ENCODE peak calls at places on chromosomes 12 and 14, in six cellular contexts. P is kidney, H is A549, F is heart right ventricle, L is cardiac fibroblast, D is heart left ventricle. R is an unnamed sample.

GRCh38 chr12:52871291-52871961 is 22.6 kb upstream of the KRT78 start:
- DNase-seq in P (peak), H (peak), F (no peak), L (peak), D (no peak), R (peak)

GRCh38 chr12:89245090-89245489 is 107.2 kb downstream of the DUSP6 start:
- DNase-seq in P (no peak), H (no peak), F (no peak), L (peak), D (no peak), R (no peak)

GRCh38 chr12:26760657-26761293 is 72.2 kb downstream of the ITPR2 start:
- DNase-seq in P (no peak), H (no peak), F (no peak), L (no peak), D (no peak), R (no peak)

GRCh38 chr12:129641916-129642315 is 261.9 kb downstream of the TMEM132D start:
- DNase-seq in P (no peak), H (no peak), F (no peak), L (no peak), D (no peak), R (no peak)

GRCh38 chr12:99712281-99712680 is 64.7 kb downstream of the GARIN6 start:
- DNase-seq in P (no peak), H (no peak), F (no peak), L (no peak), D (no peak), R (no peak)

GRCh38 chr12:109900752-109901580 is 892 bp downstream of the TCHP start:
- DNase-seq in P (no peak), H (peak), F (no peak), L (peak), D (no peak), R (peak)

GRCh38 chr14:72810201-72810600 is 83.7 kb downstream of the DPF3 start:
- DNase-seq in P (no peak), H (no peak), F (no peak), L (peak), D (no peak), R (no peak)

GRCh38 chr12:131672311-131672940 is 38.5 kb upstream of the SFSWAP start:
- DNase-seq in P (peak), H (no peak), F (no peak), L (no peak), D (no peak), R (no peak)

GRCh38 chr14:69571879-69572633 is 2.6 kb downstream of the CCDC177 start:
- DNase-seq in P (no peak), H (no peak), F (no peak), L (peak), D (peak), R (no peak)

GRCh38 chr12:54988402-54989054 is 4.0 kb upstream of the TESPA1 start:
- DNase-seq in P (peak), H (no peak), F (peak), L (peak), D (peak), R (peak)

GRCh38 chr12:106580671-106581508 is 1.9 kb upstream of the RFX4 start:
- DNase-seq in P (no peak), H (no peak), F (no peak), L (no peak), D (no peak), R (no peak)

GRCh38 chr12:133190176-133190575 is 8.9 kb downstream of the ZNF268 start:
- DNase-seq in P (no peak), H (no peak), F (no peak), L (no peak), D (no peak), R (no peak)

GRCh38 chr12:74922117-74922516 is 287.5 kb downstream of the KCNC2 start:
- DNase-seq in P (no peak), H (no peak), F (no peak), L (no peak), D (no peak), R (no peak)

GRCh38 chr12:42756841-42757661 is 167.5 kb upstream of the PRICKLE1 start:
- DNase-seq in P (no peak), H (peak), F (no peak), L (peak), D (no peak), R (peak)

GRCh38 chr12:103841690-103842584 is 903 bp upstream of the NT5DC3 start:
- DNase-seq in P (peak), H (peak), F (peak), L (peak), D (peak), R (peak)

DNA sequence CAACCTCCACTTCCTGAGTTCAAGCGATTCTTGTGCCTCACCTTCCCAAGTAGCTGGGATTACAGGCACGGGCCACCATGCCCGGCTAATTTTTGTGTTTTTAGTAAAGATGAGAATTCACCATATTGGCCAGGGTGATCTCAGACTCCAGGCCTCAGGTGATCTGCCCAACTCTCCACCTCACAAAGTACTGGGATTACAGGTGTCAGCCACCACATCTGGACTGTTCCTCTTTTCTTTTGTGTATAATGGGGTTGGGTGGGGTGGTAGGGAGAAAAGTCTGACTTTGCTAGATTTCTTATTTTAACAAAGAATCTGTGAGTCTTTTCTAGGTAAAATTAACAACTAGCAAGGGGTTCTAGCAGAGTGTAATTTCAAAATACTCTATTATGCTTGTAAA is 92.7 kb upstream of the AMN1 start:
- DNase-seq in P (no peak), H (no peak), F (no peak), L (no peak), D (no peak), R (no peak)
- H3K4me3 ChIP-seq in P (no peak), H (no peak), F (no peak), L (no peak), D (no peak), R (no peak)

GRCh38 chr12:4039927-4040326 is 166.7 kb upstream of the PARP11 start:
- DNase-seq in P (no peak), H (no peak), F (no peak), L (no peak), D (no peak), R (no peak)

GRCh38 chr12:4041191-4041885 is 168.1 kb upstream of the PARP11 start:
- DNase-seq in P (no peak), H (no peak), F (no peak), L (no peak), D (no peak), R (no peak)

GRCh38 chr12:4034926-4035325 is 161.7 kb upstream of the PARP11 start:
- DNase-seq in P (no peak), H (no peak), F (no peak), L (no peak), D (no peak), R (peak)

GRCh38 chr12:4036872-4037271 is 163.7 kb upstream of the PARP11 start:
- DNase-seq in P (no peak), H (no peak), F (no peak), L (no peak), D (no peak), R (no peak)

DNA sequence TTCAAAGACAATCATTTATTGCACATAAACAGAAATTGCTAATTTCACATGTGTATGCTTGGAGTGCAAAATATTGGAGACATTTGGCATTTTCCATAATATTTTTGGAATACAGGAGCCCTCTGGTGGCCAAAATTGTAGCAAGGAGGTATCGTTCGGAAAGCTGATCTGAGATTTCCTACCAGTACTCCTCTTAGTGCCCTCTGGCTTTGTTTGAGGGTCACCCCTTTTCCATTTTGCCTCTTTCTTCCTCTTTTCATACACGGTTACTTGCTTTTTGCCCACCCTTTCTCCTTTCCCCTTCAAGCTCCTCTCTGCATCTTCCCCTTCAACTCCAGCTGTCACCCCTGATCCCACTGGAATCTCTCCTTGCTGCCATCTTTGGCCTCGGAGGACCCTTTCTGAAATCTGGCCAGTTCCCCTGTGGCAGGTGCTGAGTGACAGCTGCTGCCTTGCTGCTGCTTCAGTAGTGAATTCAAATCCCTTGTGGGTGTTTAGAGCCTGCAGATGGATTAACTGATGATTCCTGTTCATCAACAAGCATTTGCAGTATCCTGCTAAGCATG is 164.6 kb upstream of the PARP11 start:
- DNase-seq in P (no peak), H (peak), F (peak), L (peak), D (no peak), R (no peak)
- TF ChIP-seq CTCF in P (peak), H (peak), F (peak), L (peak), D (peak), R (peak)

GRCh38 chr12:80707830-80708534 is 548 bp downstream of the MYF6 start:
- DNase-seq in P (peak), H (no peak), F (no peak), L (no peak), D (no peak), R (no peak)
- H3K4me3 ChIP-seq in P (peak), H (no peak), F (peak), L (no peak), D (peak), R (no peak)

GRCh38 chr14:59918824-59919581 is 941 bp upstream of the LRRC9 start:
- DNase-seq in P (no peak), H (peak), F (no peak), L (peak), D (no peak), R (peak)

GRCh38 chr14:59920378-59920683 is 387 bp downstream of the LRRC9 start:
- DNase-seq in P (no peak), H (no peak), F (no peak), L (no peak), D (no peak), R (no peak)

GRCh38 chr14:59919582-59920377 is at the start of gene LRRC9:
- DNase-seq in P (peak), H (no peak), F (no peak), L (peak), D (peak), R (peak)
- TF ChIP-seq CTCF in P (no peak), H (no peak), F (no peak), L (no peak), D (no peak), R (no peak)